ENCODE peak calls at places on chromosomes 11 and 22, in five cellular contexts. One of them, this sample, is unnamed. For H3K27me3 and H3K36me3, the result is how much of the 10 kb centered on the place peaks cover.

GRCh38 chr11:131154329-131154728 is 216.1 kb upstream of the NTM start:
- DNase-seq in PC-9: no peak
- DNase-seq in PC-3: no peak
- DNase-seq in IMR-90: no peak
- DNase-seq in fibroblast of lung: no peak
- DNase-seq in this sample: no peak

GRCh38 chr11:131875611-131876010 is 505.2 kb downstream of the NTM start:
- DNase-seq in PC-3: no peak
- DNase-seq in IMR-90: peak
- DNase-seq in fibroblast of lung: peak
- DNase-seq in PC-9: no peak
- DNase-seq in this sample: no peak

GRCh38 chr22:22692707-22693530 is 48.5 kb downstream of the GGTLC2 start:
- DNase-seq in fibroblast of lung: peak
- DNase-seq in PC-3: peak
- DNase-seq in PC-9: peak
- DNase-seq in IMR-90: peak
- DNase-seq in this sample: no peak

GRCh38 chr11:125280646-125281045 is 116.1 kb downstream of the PKNOX2 start:
- DNase-seq in PC-9: no peak
- DNase-seq in PC-3: no peak
- DNase-seq in IMR-90: no peak
- DNase-seq in fibroblast of lung: no peak
- DNase-seq in this sample: no peak

GRCh38 chr11:76625787-76626186 is 44.8 kb downstream of the LRRC32 start:
- DNase-seq in IMR-90: no peak
- DNase-seq in PC-9: no peak
- DNase-seq in PC-3: no peak
- DNase-seq in fibroblast of lung: peak
- DNase-seq in this sample: no peak

GRCh38 chr11:128039140-128040021 is 548.0 kb downstream of the ETS1 start:
- DNase-seq in PC-3: peak
- DNase-seq in IMR-90: peak
- DNase-seq in PC-9: no peak
- DNase-seq in fibroblast of lung: peak
- DNase-seq in this sample: no peak

GRCh38 chr22:24186892-24187670 is 5.8 kb downstream of the SUSD2 start:
- DNase-seq in PC-3: no peak
- DNase-seq in IMR-90: no peak
- DNase-seq in PC-9: no peak
- DNase-seq in fibroblast of lung: no peak
- DNase-seq in this sample: no peak

GRCh38 chr11:19432370-19433163 is 191.8 kb upstream of the E2F8 start:
- DNase-seq in fibroblast of lung: peak
- DNase-seq in PC-3: peak
- DNase-seq in IMR-90: peak
- DNase-seq in PC-9: peak
- DNase-seq in this sample: no peak

GRCh38 chr11:27963370-27963769 is 144.6 kb downstream of the KIF18A start:
- DNase-seq in fibroblast of lung: no peak
- DNase-seq in IMR-90: no peak
- DNase-seq in PC-9: no peak
- DNase-seq in PC-3: no peak
- DNase-seq in this sample: no peak

GRCh38 chr11:2542406-2542805 is 97.6 kb downstream of the KCNQ1 start:
- DNase-seq in PC-9: no peak
- DNase-seq in IMR-90: no peak
- DNase-seq in fibroblast of lung: no peak
- DNase-seq in PC-3: no peak
- DNase-seq in this sample: no peak

GRCh38 chr22:46267431-46268279 is at the start of gene TTC38:
- DNase-seq in PC-9: peak
- DNase-seq in fibroblast of lung: peak
- DNase-seq in PC-3: peak
- DNase-seq in IMR-90: peak
- DNase-seq in this sample: peak

GRCh38 chr11:120465921-120466534 is 45.5 kb upstream of the GRIK4 start:
- DNase-seq in fibroblast of lung: no peak
- DNase-seq in PC-3: no peak
- DNase-seq in PC-9: no peak
- DNase-seq in IMR-90: no peak
- DNase-seq in this sample: no peak

GRCh38 chr11:14544611-14545010 is 24.4 kb upstream of the PSMA1 start:
- DNase-seq in fibroblast of lung: peak
- DNase-seq in PC-3: no peak
- DNase-seq in IMR-90: peak
- DNase-seq in PC-9: no peak
- DNase-seq in this sample: no peak

GRCh38 chr11:64763804-64764611 is 4.2 kb upstream of the PYGM start:
- DNase-seq in fibroblast of lung: no peak
- DNase-seq in IMR-90: no peak
- DNase-seq in PC-3: no peak
- DNase-seq in PC-9: no peak
- DNase-seq in this sample: no peak

GRCh38 chr11:45773271-45774022 is 31.5 kb upstream of the SLC35C1 start:
- DNase-seq in PC-3: no peak
- DNase-seq in fibroblast of lung: no peak
- DNase-seq in PC-9: no peak
- DNase-seq in IMR-90: no peak
- DNase-seq in this sample: no peak

GRCh38 chr11:63768232-63769043 is at the start of gene ZFTA:
- DNase-seq in PC-3: peak
- DNase-seq in IMR-90: peak
- DNase-seq in PC-9: peak
- DNase-seq in fibroblast of lung: peak
- DNase-seq in this sample: no peak

GRCh38 chr22:36816635-36817428 is at the start of gene PVALB:
- DNase-seq in PC-9: no peak
- DNase-seq in PC-3: peak
- DNase-seq in fibroblast of lung: peak
- DNase-seq in IMR-90: peak
- DNase-seq in this sample: no peak

GRCh38 chr11:35126000-35126878 is 12.7 kb upstream of the CD44 start:
- DNase-seq in fibroblast of lung: no peak
- DNase-seq in PC-3: no peak
- DNase-seq in IMR-90: no peak
- DNase-seq in PC-9: no peak
- DNase-seq in this sample: no peak

GRCh38 chr11:92687724-92688123 is 281.7 kb upstream of the MTNR1B start:
- DNase-seq in PC-3: no peak
- DNase-seq in fibroblast of lung: no peak
- DNase-seq in PC-9: no peak
- DNase-seq in IMR-90: no peak
- DNase-seq in this sample: no peak

GRCh38 chr22:24503137-24503850 is 8.2 kb downstream of the UPB1 start:
- DNase-seq in fibroblast of lung: peak
- DNase-seq in IMR-90: peak
- DNase-seq in PC-9: peak
- DNase-seq in PC-3: peak
- DNase-seq in this sample: no peak

GRCh38 chr22:26513852-26514251 is 1.6 kb upstream of the TFIP11 start:
- DNase-seq in PC-9: no peak
- DNase-seq in IMR-90: no peak
- DNase-seq in fibroblast of lung: no peak
- DNase-seq in PC-3: no peak
- DNase-seq in this sample: no peak

GRCh38 chr22:26516503-26516902 is 4.2 kb upstream of the TFIP11 start:
- DNase-seq in IMR-90: no peak
- DNase-seq in fibroblast of lung: no peak
- DNase-seq in PC-3: no peak
- DNase-seq in PC-9: no peak
- DNase-seq in this sample: no peak

GRCh38 chr22:26515938-26516337 is 3.7 kb upstream of the TFIP11 start:
- DNase-seq in PC-3: no peak
- DNase-seq in fibroblast of lung: no peak
- DNase-seq in IMR-90: no peak
- DNase-seq in PC-9: no peak
- DNase-seq in this sample: no peak

GRCh38 chr22:26512149-26512793 is at the start of gene TFIP11:
- DNase-seq in IMR-90: peak
- DNase-seq in PC-9: peak
- DNase-seq in fibroblast of lung: peak
- DNase-seq in PC-3: peak
- DNase-seq in this sample: peak

DNA sequence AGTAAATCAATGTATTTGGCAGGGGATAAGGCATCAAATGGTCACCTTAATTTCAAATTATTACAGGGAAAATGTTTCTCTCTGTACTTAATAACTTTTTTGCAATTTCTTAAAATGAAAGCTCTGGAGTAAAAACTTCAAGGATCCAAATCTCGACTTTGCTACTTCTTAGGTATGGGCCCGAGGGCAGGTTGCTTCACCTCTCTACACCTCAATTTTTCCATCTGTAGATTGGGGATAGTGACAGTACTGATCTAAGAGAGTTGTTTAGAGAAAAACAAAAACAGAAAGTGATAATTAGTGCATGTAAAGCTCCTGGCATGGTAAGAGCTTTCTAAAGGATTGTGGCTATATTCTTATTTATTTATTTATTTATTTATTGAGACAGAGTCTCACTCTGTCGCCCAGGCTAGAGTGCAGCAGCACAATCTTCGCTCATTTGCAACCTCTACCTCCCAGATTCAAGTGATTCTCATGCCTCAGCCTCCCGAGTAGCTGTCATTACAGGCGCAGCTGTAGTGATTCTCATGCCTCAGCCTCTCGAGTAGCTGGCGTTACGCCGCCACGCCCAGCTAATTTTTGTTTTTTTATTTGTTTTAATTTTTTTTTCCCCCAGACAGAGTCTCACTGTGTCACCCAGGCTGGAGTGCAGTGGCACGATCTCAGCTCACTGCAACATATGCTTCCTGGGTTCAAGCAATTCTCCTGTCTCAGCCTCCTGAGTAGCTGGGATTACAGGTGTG is 2.3 kb upstream of the TFIP11 start:
- DNase-seq in PC-3: no peak
- DNase-seq in fibroblast of lung: no peak
- DNase-seq in IMR-90: no peak
- DNase-seq in PC-9: no peak
- DNase-seq in this sample: no peak
- H3K27me3 ChIP-seq in PC-3: under half
- H3K27me3 ChIP-seq in fibroblast of lung: under half
- H3K27me3 ChIP-seq in IMR-90: under half
- H3K27me3 ChIP-seq in PC-9: under half
- H3K27me3 ChIP-seq in this sample: under half

DNA sequence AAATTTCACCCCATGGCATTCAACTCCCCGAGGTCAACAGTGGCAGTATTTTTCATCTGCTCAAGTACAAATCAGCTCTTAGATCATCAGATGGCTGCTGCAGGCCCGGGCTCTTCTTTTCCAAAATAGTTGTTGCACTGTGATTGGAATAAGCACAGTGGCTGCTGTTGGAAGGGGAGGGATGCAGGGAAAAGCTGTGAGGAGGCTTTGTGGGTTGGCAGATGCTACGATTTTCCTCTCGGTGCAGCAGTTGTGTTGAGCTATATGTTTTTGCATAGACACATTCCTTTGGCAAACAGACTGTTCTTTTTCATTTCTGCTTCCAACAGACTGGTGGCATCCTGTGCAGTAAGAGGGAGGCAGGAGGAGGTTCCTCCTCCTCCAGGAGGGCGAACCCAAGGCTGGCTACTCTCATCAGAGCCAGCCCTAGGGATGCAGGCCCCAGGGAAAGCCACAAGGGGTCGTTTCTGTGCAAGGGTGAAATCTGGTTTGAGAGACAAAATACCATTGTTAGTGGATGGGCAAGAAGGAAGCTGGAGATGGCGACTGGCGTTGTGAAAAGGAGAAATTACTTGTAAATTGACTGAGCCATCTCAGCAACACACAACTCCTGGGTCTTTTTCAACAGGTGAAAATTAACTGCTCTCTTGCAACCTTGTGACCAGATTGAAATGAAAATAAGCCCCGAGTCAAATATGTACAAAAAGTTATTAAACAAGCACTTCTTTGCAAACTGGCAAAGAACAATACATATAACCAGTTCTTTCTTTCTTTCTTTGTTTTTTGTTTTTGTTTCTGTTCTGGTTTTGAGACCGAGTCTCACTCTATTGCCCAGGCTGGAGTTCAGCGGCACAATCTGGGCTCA is 26.6 kb upstream of the UBASH3B start:
- DNase-seq in IMR-90: peak
- DNase-seq in PC-3: peak
- DNase-seq in PC-9: peak
- DNase-seq in fibroblast of lung: peak
- DNase-seq in this sample: no peak
- H2AFZ ChIP-seq in IMR-90: peak
- H2AFZ ChIP-seq in PC-3: peak
- H2AFZ ChIP-seq in PC-9: no peak
- H2AFZ ChIP-seq in fibroblast of lung: no peak
- H2AFZ ChIP-seq in this sample: no peak

GRCh38 chr11:133162228-133162627 is 370.1 kb downstream of the OPCML start:
- DNase-seq in fibroblast of lung: no peak
- DNase-seq in PC-3: no peak
- DNase-seq in PC-9: no peak
- DNase-seq in IMR-90: no peak
- DNase-seq in this sample: no peak
- H3K36me3 ChIP-seq in fibroblast of lung: under half
- H3K36me3 ChIP-seq in PC-3: under half
- H3K36me3 ChIP-seq in PC-9: under half
- H3K36me3 ChIP-seq in IMR-90: under half
- H3K36me3 ChIP-seq in this sample: under half

DNA sequence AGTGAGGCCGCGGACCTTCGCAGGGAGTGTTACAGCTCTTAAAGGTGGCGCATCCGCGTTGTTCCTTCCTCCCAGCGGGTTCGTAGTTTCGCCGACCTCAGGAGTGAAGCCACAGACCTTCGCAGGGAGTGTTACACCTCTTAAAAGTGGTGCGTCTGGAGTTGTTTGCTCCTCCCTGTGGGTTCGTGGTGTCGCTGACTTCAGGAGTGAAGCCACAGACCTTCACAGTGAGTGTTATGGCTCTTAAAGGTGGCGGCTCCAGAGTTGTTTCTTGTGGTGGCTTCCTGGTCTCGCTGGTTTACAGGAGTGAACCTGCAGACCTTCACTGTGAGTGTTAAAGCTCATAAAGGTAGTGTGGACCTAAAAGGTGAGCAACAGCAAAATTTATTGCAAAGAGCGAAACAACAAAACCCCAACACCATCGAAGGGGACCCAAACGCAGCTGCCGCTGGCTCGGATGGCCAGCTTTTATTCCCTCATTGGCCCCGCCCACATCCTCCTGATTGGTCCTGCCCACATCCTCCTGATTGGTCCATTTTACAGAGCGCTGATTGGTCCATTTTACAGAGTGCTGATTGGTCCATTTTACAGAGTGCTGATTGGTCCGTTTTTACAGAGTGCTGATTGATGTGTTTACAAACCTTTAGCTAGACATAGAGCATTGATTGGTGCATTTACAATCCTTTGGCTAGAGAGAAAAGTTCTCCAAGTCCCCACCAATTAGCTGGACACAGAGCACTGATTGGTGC is 1.2 kb upstream of the TMEM45B start:
- DNase-seq in IMR-90: no peak
- DNase-seq in fibroblast of lung: no peak
- DNase-seq in PC-3: no peak
- DNase-seq in PC-9: no peak
- DNase-seq in this sample: no peak
- H3K27me3 ChIP-seq in IMR-90: under half
- H3K27me3 ChIP-seq in fibroblast of lung: under half
- H3K27me3 ChIP-seq in PC-3: under half
- H3K27me3 ChIP-seq in PC-9: under half
- H3K27me3 ChIP-seq in this sample: under half

GRCh38 chr22:19767427-19768380 is 7.1 kb downstream of the TBX1 start:
- DNase-seq in PC-9: peak
- DNase-seq in PC-3: no peak
- DNase-seq in fibroblast of lung: no peak
- DNase-seq in IMR-90: no peak
- DNase-seq in this sample: no peak
- H2AFZ ChIP-seq in PC-9: no peak
- H2AFZ ChIP-seq in PC-3: no peak
- H2AFZ ChIP-seq in fibroblast of lung: no peak
- H2AFZ ChIP-seq in IMR-90: peak
- H2AFZ ChIP-seq in this sample: peak